ENCODE peak calls at places on chromosomes 3 and 15, in six cellular contexts. F is trophoblast cell, X is neuronal stem cell, J is H1, Y is IMR-90, G is H9. O is an unnamed sample.

GRCh38 chr3:82055792-82056191 is 294.3 kb upstream of the GBE1 start:
- DNase-seq in F (peak; percentile 30), X (no peak), J (no peak), Y (no peak), G (no peak), O (no peak)

GRCh38 chr15:36501063-36501678 is 78.3 kb upstream of the CDIN1 start:
- DNase-seq in F (peak; percentile 58), X (peak; percentile 51), J (no peak), Y (peak; percentile 79), G (peak; percentile 52), O (peak; percentile 76)

GRCh38 chr15:91867581-91868026 is 14.1 kb downstream of the SLCO3A1 start:
- DNase-seq in F (peak; percentile 92), X (no peak), J (no peak), Y (peak; percentile 87), G (peak; percentile 73), O (peak; percentile 62)

GRCh38 chr3:192930585-192930984 is 12.9 kb upstream of the MB21D2 start:
- DNase-seq in F (no peak), X (no peak), J (no peak), Y (no peak), G (no peak), O (no peak)

GRCh38 chr3:46466273-46466672 is 1.6 kb upstream of the LTF start:
- DNase-seq in F (no peak), X (no peak), J (peak; percentile 36), Y (no peak), G (peak; percentile 9), O (no peak)

GRCh38 chr3:139537325-139537724 is 2.2 kb downstream of the RBP1 start:
- DNase-seq in F (peak; percentile 51), X (no peak), J (no peak), Y (peak; percentile 75), G (no peak), O (peak; percentile 3)

GRCh38 chr3:45992133-45992729 is 3.4 kb downstream of the FYCO1 start:
- DNase-seq in F (no peak), X (no peak), J (no peak), Y (no peak), G (peak; percentile 66), O (no peak)

GRCh38 chr3:167941234-167941995 is 154.3 kb downstream of the GOLIM4 start:
- DNase-seq in F (peak; percentile 23), X (no peak), J (no peak), Y (peak; percentile 88), G (no peak), O (peak; percentile 98)

GRCh38 chr3:76138921-76139320 is 353.6 kb upstream of the ZNF717 start:
- DNase-seq in F (no peak), X (no peak), J (no peak), Y (peak; percentile 2), G (no peak), O (no peak)

GRCh38 chr3:97388774-97389173 is 375.8 kb upstream of the ARL6 start:
- DNase-seq in F (no peak), X (no peak), J (no peak), Y (no peak), G (no peak), O (no peak)

GRCh38 chr3:104947946-104948345 is 418.8 kb upstream of the ALCAM start:
- DNase-seq in F (no peak), X (no peak), J (no peak), Y (peak; percentile 79), G (no peak), O (no peak)

GRCh38 chr3:64977308-64978100 is 289.7 kb upstream of the ADAMTS9 start:
- DNase-seq in F (peak; percentile 95), X (no peak), J (no peak), Y (peak; percentile 78), G (peak; percentile 35), O (peak; percentile 89)

GRCh38 chr3:12370758-12371157 is 81.9 kb downstream of the PPARG start:
- DNase-seq in F (no peak), X (no peak), J (no peak), Y (peak; percentile 36), G (peak; percentile 28), O (peak; percentile 48)

GRCh38 chr3:38755130-38755529 is 60.9 kb downstream of the SCN10A start:
- DNase-seq in F (no peak), X (peak; percentile 14), J (peak; percentile 44), Y (peak; percentile 7), G (no peak), O (no peak)

GRCh38 chr15:60376677-60377095 is 21.1 kb downstream of the ANXA2 start:
- DNase-seq in F (no peak), X (no peak), J (no peak), Y (no peak), G (no peak), O (no peak)

GRCh38 chr3:195425849-195426248 is 17.0 kb downstream of the ACAP2 start:
- DNase-seq in F (no peak), X (no peak), J (no peak), Y (no peak), G (no peak), O (no peak)

GRCh38 chr3:32371466-32372212 is 20.0 kb upstream of the CMTM7 start:
- DNase-seq in F (no peak), X (no peak), J (no peak), Y (no peak), G (no peak), O (no peak)

GRCh38 chr3:123379041-123379830 is 69.7 kb downstream of the ADCY5 start:
- DNase-seq in F (no peak), X (no peak), J (no peak), Y (no peak), G (no peak), O (no peak)

GRCh38 chr3:52532838-52533622 is 627 bp downstream of the NT5DC2 start:
- DNase-seq in F (peak; percentile 25), X (peak; percentile 48), J (peak; percentile 72), Y (no peak), G (peak; percentile 47), O (peak; percentile 37)
- H3K27ac ChIP-seq in F (peak overlapping the region; percentile 12), X (peak overlapping the region; percentile 25), J (peak overlapping the region; percentile 22), Y (peak overlapping the region; percentile 72), G (no peak overlapping the region), O (no peak overlapping the region)

GRCh38 chr3:145182196-145182911 is 978.6 kb downstream of the PLOD2 start:
- DNase-seq in F (no peak), X (no peak), J (no peak), Y (no peak), G (no peak), O (no peak)

GRCh38 chr3:145190138-145190537 is 970.8 kb downstream of the PLOD2 start:
- DNase-seq in F (no peak), X (no peak), J (no peak), Y (no peak), G (no peak), O (no peak)

GRCh38 chr3:145183261-145183660 is 977.7 kb downstream of the PLOD2 start:
- DNase-seq in F (no peak), X (no peak), J (no peak), Y (no peak), G (no peak), O (no peak)

GRCh38 chr3:145191543-145191942 is 969.4 kb downstream of the PLOD2 start:
- DNase-seq in F (no peak), X (no peak), J (no peak), Y (no peak), G (no peak), O (no peak)

DNA sequence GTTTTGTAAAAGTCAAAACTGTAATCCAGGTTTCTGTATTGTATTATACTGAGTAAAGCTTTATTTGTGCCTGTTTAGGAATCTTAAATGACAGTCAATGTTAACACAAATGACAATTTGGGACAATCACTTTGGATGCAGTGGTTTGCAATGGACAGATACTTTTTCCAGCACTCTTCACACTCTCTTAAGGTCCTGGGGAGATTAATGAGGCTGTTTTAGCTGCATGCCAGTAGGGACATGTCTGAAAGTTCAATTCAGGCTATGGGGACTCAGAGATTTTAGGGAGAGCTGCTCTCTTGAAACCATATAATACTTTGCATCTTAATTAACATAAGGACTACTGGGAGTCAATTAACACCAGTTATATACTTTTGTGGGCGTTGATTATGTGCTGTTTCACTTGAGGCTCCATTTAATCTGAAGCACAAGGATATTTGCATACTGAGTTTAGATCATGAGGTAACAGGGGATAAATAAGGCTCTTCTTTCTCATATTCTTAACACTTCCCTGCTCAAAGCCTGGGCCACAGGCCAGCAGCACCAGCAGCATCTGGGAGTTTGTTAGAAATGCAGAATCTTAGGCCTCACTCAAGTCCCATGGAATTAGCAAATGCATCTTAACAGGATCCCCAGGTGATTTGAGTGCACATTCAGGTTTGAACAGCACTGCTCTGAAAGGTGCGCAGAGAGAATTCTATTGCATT is 972.8 kb downstream of the PLOD2 start:
- DNase-seq in F (no peak), X (no peak), J (no peak), Y (no peak), G (no peak), O (no peak)
- H2BK120ac ChIP-seq in F (no peak overlapping the region), X (no peak overlapping the region), J (no peak overlapping the region), Y (no peak overlapping the region), G (no peak overlapping the region), O (no peak overlapping the region)

DNA sequence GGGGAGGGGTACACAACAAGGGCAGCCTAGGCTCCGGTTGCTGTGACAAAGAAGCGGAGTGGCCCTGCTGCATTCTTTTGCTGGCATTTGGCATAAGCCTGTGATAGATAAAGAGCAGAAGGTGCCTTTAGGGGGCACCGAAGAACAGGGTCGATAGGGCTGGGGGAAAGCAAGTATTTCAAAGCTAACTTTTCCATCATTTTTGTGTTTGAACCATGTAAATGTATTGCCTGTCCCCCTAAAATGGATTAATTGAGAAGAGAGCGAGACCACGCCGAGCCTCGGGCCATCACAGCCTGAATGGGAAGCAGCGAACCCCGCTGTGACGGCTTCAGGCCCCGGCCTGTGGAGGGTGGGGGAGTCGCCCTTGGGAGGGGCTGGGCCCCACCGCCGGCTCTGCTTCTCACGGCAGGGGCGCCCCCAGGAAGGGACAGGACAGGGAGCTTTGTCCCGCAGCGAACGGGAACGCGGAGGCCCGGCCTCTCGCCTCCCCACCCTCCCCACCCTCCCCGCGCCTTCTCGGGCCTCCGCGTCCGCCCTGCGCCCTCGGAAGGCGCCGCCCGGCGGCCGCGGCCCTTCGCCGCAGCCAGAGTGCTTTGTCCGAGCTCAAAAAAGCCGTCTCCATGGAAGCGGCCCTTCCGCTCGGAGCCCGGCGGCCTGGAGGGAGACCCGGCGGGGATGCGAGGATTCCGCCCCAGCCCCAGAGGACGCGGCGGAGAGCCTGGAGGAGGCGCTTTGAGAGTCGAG is 32.4 kb upstream of the ALDH1L1 start:
- DNase-seq in F (peak; percentile 45), X (peak; percentile 81), J (peak; percentile 85), Y (peak; percentile 12), G (peak; percentile 76), O (peak; percentile 66)
- H3K18ac ChIP-seq in F (no peak overlapping the region), X (peak overlapping the region; percentile 91), J (peak overlapping the region; percentile 85), Y (no peak overlapping the region), G (peak overlapping the region; percentile 54), O (peak overlapping the region; percentile 26)

GRCh38 chr15:101733545-101733944 is 9.3 kb upstream of the TARS3 start:
- DNase-seq in F (no peak), X (no peak), J (no peak), Y (no peak), G (no peak), O (no peak)

GRCh38 chr15:101727186-101727585 is 2.9 kb upstream of the TARS3 start:
- DNase-seq in F (no peak), X (no peak), J (no peak), Y (no peak), G (no peak), O (no peak)

GRCh38 chr15:101731746-101732145 is 7.5 kb upstream of the TARS3 start:
- DNase-seq in F (no peak), X (no peak), J (no peak), Y (no peak), G (no peak), O (no peak)

DNA sequence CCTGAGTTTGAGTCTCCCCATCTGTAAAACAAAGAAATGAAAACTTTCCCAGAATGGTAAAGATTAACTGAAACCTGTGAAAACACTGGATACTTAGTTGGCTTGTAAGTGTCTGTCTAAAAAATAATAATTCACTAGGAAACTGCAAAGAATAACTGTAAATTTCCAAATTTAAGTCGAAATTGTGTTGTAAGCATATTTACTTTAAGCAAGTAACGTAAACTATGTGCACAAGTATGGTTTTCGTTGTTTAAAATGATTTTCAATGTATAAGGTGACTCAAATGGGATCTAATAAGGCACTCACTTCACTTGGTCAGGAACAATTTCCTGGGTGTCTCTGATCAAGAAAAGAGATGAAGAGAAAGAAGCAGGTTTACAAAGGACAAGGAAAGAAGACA is 8.5 kb upstream of the TARS3 start:
- DNase-seq in F (no peak), X (no peak), J (no peak), Y (no peak), G (no peak), O (no peak)
- H3K27ac ChIP-seq in F (no peak overlapping the region), X (no peak overlapping the region), J (no peak overlapping the region), Y (no peak overlapping the region), G (no peak overlapping the region), O (no peak overlapping the region)